ENCODE peak calls at places on chromosomes 5 and 9, in eight cellular contexts. H, G, Q, I, T, D, S and R are unnamed samples.

GRCh38 chr9:2260401-2261306 is 245.5 kb downstream of the SMARCA2 start:
- DNase-seq in H (no peak), G (peak; percentile 89), Q (peak; percentile 38), I (no peak), T (peak; percentile 25), D (peak; percentile 4), S (no peak), R (peak; percentile 93)

GRCh38 chr5:179166886-179167841 is 107.0 kb downstream of the ZNF354C start:
- DNase-seq in H (peak; percentile 52), G (no peak), Q (peak; percentile 42), I (peak; percentile 29), T (peak; percentile 42), D (no peak), S (peak; percentile 68), R (no peak)

GRCh38 chr9:15711531-15712295 is 158.9 kb downstream of the CCDC171 start:
- DNase-seq in H (no peak), G (peak; percentile 7), Q (no peak), I (no peak), T (peak; percentile 40), D (no peak), S (no peak), R (no peak)

GRCh38 chr5:180173875-180174586 is 35.0 kb downstream of the RASGEF1C start:
- DNase-seq in H (no peak), G (no peak), Q (no peak), I (peak; percentile 10), T (peak; percentile 66), D (no peak), S (no peak), R (no peak)

GRCh38 chr9:19946446-19947109 is 157.7 kb upstream of the SLC24A2 start:
- DNase-seq in H (no peak), G (peak; percentile 57), Q (peak; percentile 38), I (no peak), T (peak; percentile 74), D (no peak), S (no peak), R (no peak)

GRCh38 chr5:28301676-28302075 is 1263.3 kb upstream of the CDH9 start:
- DNase-seq in H (no peak), G (peak; percentile 87), Q (peak; percentile 46), I (no peak), T (peak; percentile 99), D (no peak), S (no peak), R (no peak)

GRCh38 chr9:21854594-21854993 is 52.2 kb downstream of the MTAP start:
- DNase-seq in H (no peak), G (peak; percentile 97), Q (peak; percentile 51), I (peak; percentile 59), T (peak; percentile 94), D (no peak), S (no peak), R (no peak)

GRCh38 chr9:950139-950538 is 26.3 kb upstream of the DMRT3 start:
- DNase-seq in H (no peak), G (no peak), Q (no peak), I (no peak), T (no peak), D (no peak), S (no peak), R (no peak)

GRCh38 chr9:114028646-114029045 is 49.5 kb downstream of the AMBP start:
- DNase-seq in H (peak; percentile 15), G (no peak), Q (no peak), I (peak; percentile 14), T (no peak), D (no peak), S (no peak), R (no peak)

GRCh38 chr9:130658893-130659698 is 5.3 kb upstream of the PRDM12 start:
- DNase-seq in H (no peak), G (no peak), Q (no peak), I (no peak), T (no peak), D (no peak), S (no peak), R (no peak)

GRCh38 chr5:55231029-55231475 is 2.4 kb downstream of the CCNO start:
- DNase-seq in H (no peak), G (no peak), Q (no peak), I (no peak), T (no peak), D (no peak), S (no peak), R (no peak)

GRCh38 chr5:55232194-55232984 is 1.0 kb downstream of the CCNO start:
- DNase-seq in H (no peak), G (peak; percentile 62), Q (peak; percentile 81), I (peak; percentile 47), T (no peak), D (no peak), S (no peak), R (peak; percentile 29)

GRCh38 chr5:55231476-55232193 is 1.8 kb downstream of the CCNO start:
- DNase-seq in H (no peak), G (no peak), Q (no peak), I (peak; percentile 34), T (no peak), D (no peak), S (no peak), R (no peak)

GRCh38 chr5:55234171-55234700 is 828 bp upstream of the CCNO start:
- DNase-seq in H (no peak), G (peak; percentile 44), Q (peak; percentile 52), I (peak; percentile 78), T (peak; percentile 48), D (no peak), S (no peak), R (peak; percentile 12)

DNA sequence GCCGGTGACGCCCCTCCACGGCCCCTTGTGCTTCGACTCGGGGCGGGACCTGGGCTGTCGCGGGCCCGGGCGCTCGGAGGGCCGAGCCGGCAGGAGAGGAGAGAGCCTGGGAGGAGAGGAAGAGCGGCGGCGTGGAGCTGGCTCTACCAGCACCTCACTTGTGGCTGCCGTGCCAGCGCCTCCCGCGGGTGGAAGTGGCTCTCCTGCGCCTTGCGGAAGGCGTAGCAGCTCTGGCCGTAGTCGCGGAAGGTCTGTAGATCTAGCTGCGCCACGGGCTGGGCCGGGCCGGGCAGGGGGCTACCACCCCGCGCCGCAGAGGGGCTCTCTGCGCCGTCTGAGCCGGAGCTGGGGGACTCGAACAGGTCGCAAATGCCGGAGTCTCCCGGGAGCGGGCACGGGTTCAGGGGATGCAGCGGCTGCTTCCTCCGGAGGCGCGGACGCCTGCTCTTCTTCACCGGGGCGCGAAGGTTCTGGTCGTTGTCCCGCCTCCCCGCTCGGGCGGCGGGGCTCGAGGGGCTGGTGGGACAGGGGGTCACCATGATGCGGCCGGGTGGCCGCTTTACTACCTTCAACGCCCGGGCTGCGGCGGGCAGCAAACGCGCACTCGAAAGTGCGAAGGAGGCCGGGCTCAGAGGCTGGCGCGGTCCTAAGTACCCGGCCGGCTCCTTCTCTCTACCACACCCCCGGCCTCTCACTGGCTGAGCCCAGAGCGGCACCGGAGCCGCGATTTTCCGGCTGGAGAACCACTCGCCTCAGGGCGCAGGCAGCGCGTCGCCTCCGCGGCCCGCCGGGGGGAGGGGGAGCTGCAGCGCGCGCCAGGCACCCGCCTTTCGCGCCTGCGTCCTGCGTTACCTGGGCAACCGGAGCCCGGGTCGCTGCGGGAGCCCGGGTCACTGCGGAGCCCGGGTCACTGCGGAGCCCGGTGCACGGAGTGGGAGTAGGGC is at the start of gene CCNO:
- DNase-seq in H (peak; percentile 53), G (peak; percentile 72), Q (peak; percentile 90), I (peak; percentile 82), T (peak; percentile 68), D (peak; percentile 33), S (peak; percentile 67), R (peak; percentile 70)
- TF ChIP-seq CTCF in H (no peak), G (peak; percentile 37), Q (peak; percentile 36), I (no peak), T (no peak), D (no peak), S (no peak), R (no peak)

GRCh38 chr9:108374606-108375005 is 481.2 kb downstream of the ACTL7B start:
- DNase-seq in H (no peak), G (peak; percentile 73), Q (no peak), I (no peak), T (no peak), D (no peak), S (no peak), R (no peak)
- TF ChIP-seq CTCF in H (no peak), G (no peak), Q (no peak), I (no peak), T (no peak), D (no peak), S (no peak), R (no peak)

DNA sequence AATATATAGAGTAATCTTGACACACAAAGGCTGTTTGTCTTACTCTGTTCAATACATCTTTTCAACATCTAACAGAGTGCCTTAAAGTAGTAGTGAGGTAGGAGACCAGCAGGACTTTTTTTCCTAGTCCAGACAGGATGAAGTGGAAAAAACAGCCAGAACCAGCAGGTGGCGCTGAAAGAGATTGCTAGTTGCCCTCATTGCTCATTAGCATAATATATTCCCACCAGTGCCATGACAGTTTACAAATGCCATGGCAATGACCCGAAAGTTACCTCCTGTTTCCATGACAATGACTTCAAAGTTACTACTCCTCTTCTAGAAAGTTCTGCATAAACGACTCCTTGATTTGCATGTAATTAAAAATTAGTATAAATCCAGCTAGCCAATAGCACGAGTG is 387.4 kb downstream of the ACTL7B start:
- DNase-seq in H (no peak), G (peak; percentile 52), Q (no peak), I (peak; percentile 55), T (peak; percentile 62), D (no peak), S (peak; percentile 61), R (peak; percentile 54)
- TF ChIP-seq CTCF in H (peak; percentile 31), G (peak; percentile 60), Q (no peak), I (no peak), T (peak; percentile 73), D (peak; percentile 48), S (peak; percentile 45), R (peak; percentile 17)

GRCh38 chr9:135281151-135281550 is 193.7 kb downstream of the OLFM1 start:
- DNase-seq in H (no peak), G (no peak), Q (no peak), I (no peak), T (no peak), D (no peak), S (no peak), R (no peak)
- TF ChIP-seq CTCF in H (no peak), G (no peak), Q (no peak), I (no peak), T (no peak), D (no peak), S (no peak), R (peak; percentile 26)

DNA sequence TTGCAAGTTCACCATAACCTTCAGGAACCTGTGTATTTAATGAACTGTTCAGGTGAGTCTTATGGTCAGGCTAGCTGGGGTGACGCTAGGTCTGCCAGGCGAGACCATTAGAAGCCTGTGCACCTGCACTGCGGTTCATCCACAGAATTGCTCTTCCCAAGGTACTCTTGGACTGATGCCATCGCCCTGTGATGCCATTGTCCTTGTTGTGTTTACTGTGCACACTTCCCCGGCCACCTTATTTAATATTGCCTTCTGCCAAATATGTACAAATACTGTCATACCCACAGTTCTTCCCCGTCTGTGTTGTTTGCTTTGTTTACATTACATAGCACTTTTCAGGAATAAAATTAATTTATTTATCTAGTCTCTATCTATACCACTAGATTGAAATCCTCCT is 66.3 kb downstream of the RCL1 start:
- DNase-seq in H (no peak), G (no peak), Q (no peak), I (no peak), T (no peak), D (no peak), S (no peak), R (no peak)
- TF ChIP-seq CTCF in H (no peak), G (no peak), Q (no peak), I (no peak), T (no peak), D (no peak), S (no peak), R (no peak)

GRCh38 chr9:110842169-110842568 is 173.6 kb downstream of the MUSK start:
- DNase-seq in H (no peak), G (peak; percentile 63), Q (no peak), I (no peak), T (no peak), D (no peak), S (no peak), R (peak; percentile 40)
- TF ChIP-seq CTCF in H (no peak), G (no peak), Q (no peak), I (no peak), T (peak; percentile 6), D (no peak), S (no peak), R (peak; percentile 50)